ENCODE peak calls at places on chromosome 21, in four cellular contexts. V is H9, K is IMR-90, U is H1. Y is an unnamed sample.

GRCh38 chr21:32312976-32313375 is 14.3 kb downstream of the MRAP start:
- DNase-seq in V (no peak), U (peak), K (no peak), Y (no peak)

GRCh38 chr21:31754561-31754960 is 22.6 kb upstream of the SCAF4 start:
- DNase-seq in V (no peak), K (no peak), U (no peak), Y (no peak)

GRCh38 chr21:27110956-27111355 is 144.1 kb upstream of the ADAMTS5 start:
- DNase-seq in V (no peak), K (no peak), U (no peak), Y (no peak)

GRCh38 chr21:28943631-28944030 is 49.0 kb downstream of the LTN1 start:
- DNase-seq in U (no peak), V (no peak), K (peak), Y (no peak)

GRCh38 chr21:39125752-39126485 is 57.3 kb downstream of the PSMG1 start:
- DNase-seq in U (peak), V (peak), K (peak), Y (peak)

GRCh38 chr21:30605968-30606367 is 5.1 kb downstream of the KRTAP22-1 start:
- DNase-seq in U (no peak), V (peak), K (no peak), Y (peak)

GRCh38 chr21:32727478-32727727 is 410 bp downstream of the SYNJ1 start:
- DNase-seq in K (no peak), U (peak), V (no peak), Y (no peak)

GRCh38 chr21:34333150-34333739 is 30.6 kb upstream of the KCNE2 start:
- DNase-seq in K (peak), V (no peak), U (no peak), Y (no peak)

GRCh38 chr21:25506268-25506667 is 101.0 kb downstream of the MRPL39 start:
- DNase-seq in U (no peak), V (no peak), K (no peak), Y (no peak)

GRCh38 chr21:28776251-28776650 is 216.4 kb downstream of the LTN1 start:
- DNase-seq in V (no peak), K (peak), U (no peak), Y (no peak)

GRCh38 chr21:20999567-21000169 is 1.5 kb downstream of the NCAM2 start:
- DNase-seq in U (peak), K (peak), V (peak), Y (peak)

GRCh38 chr21:35357041-35357780 is 308.1 kb upstream of the RUNX1 start:
- DNase-seq in V (no peak), U (no peak), K (no peak), Y (no peak)

GRCh38 chr21:31108969-31109368 is 70.7 kb upstream of the KRTAP19-8 start:
- DNase-seq in U (no peak), V (no peak), K (peak), Y (peak)

GRCh38 chr21:33025471-33026298 is at the start of gene OLIG2:
- DNase-seq in U (peak), K (peak), V (peak), Y (peak)

GRCh38 chr21:34367320-34367935 is 3.6 kb downstream of the KCNE2 start:
- DNase-seq in V (peak), K (peak), U (peak), Y (peak)

GRCh38 chr21:29800051-29800450 is 139.7 kb downstream of the GRIK1 start:
- DNase-seq in V (no peak), U (no peak), K (no peak), Y (peak)

GRCh38 chr21:35674895-35675470 is 385.3 kb downstream of the SETD4 start:
- DNase-seq in K (peak), V (no peak), U (no peak), Y (no peak)

GRCh38 chr21:34647552-34647951 is 21.2 kb upstream of the CLIC6 start:
- DNase-seq in V (no peak), K (peak), U (no peak), Y (no peak)

GRCh38 chr21:24112020-24112419 is 1495.3 kb downstream of the MRPL39 start:
- DNase-seq in V (no peak), K (peak), U (no peak), Y (no peak)

GRCh38 chr21:31714741-31715365 is 17.1 kb downstream of the SCAF4 start:
- DNase-seq in K (no peak), V (no peak), U (no peak), Y (peak)

GRCh38 chr21:16863541-16863940 is 649.3 kb upstream of the CXADR start:
- DNase-seq in K (no peak), U (no peak), V (no peak), Y (no peak)
- H3K56ac ChIP-seq in K (no peak), U (no peak), V (no peak), Y (no peak)

DNA sequence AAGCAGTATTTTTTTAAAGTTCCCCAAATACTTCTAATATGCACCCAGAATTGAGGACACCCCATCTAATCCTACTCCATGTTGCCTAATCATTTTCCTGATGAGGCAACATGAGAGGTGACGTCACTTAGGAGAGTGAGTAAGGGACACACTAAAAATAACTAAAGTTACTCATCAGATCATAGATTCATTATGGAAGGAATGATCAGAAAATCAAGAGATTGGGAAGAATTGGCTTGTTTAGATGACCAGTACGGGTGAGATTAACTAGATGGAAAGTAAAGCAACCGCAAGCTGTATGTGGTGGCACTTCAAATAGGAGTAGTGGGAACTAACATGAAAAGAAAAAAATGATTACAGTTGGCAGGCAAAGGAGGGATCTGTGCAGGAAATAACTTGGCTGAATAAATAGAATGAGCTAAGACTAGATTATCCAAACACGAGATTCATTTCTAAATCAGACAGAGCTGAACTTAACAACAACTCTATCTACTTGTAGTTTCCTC is 61.4 kb upstream of the CXADR start:
- DNase-seq in U (no peak), V (no peak), K (peak), Y (no peak)
- H3K27ac ChIP-seq in U (no peak), V (no peak), K (no peak), Y (no peak)

DNA sequence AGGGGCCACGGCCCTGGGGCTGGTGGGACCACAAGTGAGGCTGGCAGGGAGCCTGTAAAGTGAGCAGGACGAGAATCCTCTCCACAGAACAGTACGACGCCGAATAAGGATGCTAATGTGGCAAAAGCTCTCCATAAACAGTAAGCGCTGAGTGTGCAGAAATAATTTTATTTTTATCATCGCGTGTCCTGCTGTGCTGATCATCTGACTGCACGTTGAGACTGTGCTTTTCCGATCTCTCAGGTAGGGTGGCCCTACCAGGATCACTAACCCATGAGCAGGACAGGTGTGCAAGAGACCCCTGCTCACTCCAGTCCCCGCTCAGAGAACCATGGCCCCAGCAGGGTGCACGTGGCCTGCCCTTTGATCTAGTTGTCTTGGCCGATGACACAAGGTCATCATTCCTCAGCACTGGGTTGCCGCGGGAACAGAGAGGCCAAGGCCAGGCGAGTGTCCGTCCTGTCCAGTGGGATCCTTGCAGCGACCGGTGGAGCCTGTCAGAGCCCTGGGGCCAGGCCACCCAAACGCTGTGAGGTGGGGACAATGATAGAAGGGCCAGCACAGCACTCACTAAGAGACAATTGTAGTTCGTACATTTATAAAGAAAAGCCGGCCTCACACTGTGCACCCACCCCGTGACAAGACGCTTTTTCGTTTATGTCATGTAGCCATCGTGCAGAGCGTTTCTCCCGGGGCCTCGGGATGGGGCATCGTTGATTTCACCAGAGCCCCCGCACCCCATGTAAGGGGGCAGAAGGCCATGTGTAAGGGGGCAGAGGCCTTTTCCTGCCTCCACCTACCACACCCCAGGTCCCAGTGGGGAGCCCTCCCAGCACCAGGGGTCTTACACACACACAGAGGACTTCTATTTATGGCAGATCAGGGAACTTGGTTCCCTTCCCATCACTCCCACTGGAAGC is 52.7 kb upstream of the ADARB1 start:
- DNase-seq in K (no peak), U (no peak), V (no peak), Y (peak)
- H3K18ac ChIP-seq in K (no peak), U (no peak), V (no peak), Y (no peak)

DNA sequence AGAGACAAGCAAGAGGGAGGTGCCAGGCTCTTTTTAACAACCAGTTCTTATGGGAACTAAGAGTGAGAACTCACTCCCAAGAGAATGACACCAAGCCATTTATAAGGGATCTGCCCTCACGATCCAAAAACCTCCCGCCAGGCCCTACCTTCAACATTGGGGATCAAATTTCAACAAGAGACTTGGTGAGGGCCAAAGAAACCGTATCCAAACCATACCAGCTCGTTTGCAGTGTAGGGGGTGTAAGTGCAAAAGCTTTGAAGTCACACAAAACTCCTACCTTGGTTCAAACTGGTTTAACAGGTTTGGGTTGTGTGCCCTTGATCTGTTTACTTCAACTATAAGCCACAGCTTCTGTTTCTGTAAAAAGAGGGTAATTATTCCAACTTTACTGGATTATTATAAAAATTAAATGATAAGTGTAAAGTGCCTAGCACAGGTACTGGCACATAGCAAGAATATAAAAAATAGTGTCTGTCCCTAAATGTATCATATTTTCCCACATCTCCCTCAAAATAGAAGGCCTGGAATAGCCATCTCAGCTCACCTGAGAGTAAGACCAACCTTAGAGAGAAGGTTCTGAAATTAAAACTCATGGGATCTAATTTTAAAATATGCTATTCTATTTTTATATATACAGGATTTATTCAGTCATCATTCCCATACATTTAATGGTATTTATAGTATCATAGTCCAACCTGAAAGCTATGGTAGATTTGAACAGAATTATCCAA is 7.0 kb upstream of the USP25 start:
- DNase-seq in U (no peak), K (no peak), V (peak), Y (peak)
- H3K56ac ChIP-seq in U (no peak), K (no peak), V (no peak), Y (no peak)

DNA sequence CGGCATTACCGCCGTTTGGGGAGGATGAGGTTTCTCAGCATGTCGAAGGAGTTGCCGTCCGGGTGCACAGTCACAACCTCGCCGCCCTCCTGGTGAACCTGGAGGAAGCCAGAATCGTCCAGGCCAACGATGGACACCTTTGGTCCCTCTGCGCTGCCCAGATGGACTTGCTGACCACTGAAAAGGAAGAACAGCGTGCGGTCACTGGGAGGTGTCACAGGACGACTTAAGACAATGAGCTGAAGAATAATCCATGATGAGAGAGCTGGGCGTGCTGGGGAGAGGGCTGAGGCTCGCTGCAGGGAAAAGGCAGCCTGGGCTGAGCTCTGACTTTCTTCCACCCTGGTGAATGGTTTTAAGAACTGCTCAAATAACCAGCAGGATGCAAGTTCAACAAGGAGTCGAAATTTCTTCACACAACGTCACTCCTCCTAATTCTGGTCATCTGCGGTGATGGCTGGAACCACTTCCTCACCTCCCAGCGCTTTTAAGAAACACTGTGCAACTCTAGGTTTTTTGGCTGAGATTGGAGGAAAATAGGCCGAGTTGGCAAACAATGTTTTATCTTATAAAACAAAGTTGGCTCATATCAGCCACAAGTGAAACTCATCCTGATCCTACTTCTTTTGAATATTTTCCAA is 55.4 kb downstream of the SIM2 start:
- DNase-seq in V (no peak), U (no peak), K (no peak), Y (no peak)
- H3K27ac ChIP-seq in V (no peak), U (no peak), K (no peak), Y (no peak)

GRCh38 chr21:42779431-42779861 is 99.9 kb downstream of the WDR4 start:
- DNase-seq in K (no peak), V (no peak), U (no peak), Y (peak)
- H3K18ac ChIP-seq in K (no peak), V (no peak), U (no peak), Y (peak)

DNA sequence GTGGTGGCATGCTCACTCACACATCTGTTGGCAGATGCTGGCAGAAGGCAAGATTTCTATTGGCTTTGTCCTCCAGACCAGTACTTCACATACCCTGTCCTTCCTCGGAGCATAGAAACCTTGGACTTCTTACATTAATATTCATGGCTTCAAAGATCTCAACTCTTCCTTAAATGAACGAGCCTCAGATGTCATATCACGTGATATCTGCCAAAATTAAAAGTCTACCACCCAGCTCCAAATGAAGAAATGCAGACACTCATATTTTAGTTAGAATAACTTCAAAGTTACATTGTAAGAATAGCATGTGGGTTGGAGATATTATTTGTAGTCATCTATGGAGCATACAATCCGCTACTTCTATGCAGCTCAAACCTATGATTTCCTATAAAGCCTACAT is 1994.9 kb downstream of the NCAM2 start:
- DNase-seq in V (no peak), K (no peak), U (no peak), Y (no peak)
- H3K56ac ChIP-seq in V (no peak), K (no peak), U (no peak), Y (no peak)

DNA sequence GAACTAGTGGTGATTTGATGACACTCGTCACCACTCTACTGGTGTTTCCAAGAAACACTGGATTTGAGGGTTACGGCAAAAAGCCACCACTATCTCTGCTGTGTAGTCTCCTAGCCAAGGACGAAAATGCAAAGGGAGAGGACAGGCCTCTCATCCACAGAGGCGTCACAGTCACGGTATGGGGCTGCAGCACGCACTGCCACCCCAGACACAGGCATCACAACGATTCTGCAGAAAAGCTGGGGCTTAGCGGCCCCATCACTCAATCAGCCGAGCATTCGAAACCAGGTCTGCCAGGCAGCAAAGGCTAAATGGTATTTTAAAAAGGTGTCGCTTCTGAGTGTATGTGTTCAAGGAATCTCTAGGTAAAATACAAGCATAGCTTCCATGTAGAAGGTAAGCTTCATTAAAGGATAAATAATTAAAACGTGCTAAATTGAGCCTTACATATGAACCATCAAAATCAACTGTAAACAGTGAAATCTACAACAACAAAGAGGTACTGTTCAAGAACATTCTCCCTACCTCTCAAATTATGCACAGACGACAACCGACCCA is 1.4 kb downstream of the RIPK4 start:
- DNase-seq in V (no peak), U (no peak), K (no peak), Y (no peak)
- H3K27ac ChIP-seq in V (no peak), U (no peak), K (no peak), Y (no peak)

GRCh38 chr21:46517361-46517760 is 58.7 kb downstream of the DIP2A start:
- DNase-seq in V (no peak), U (no peak), K (no peak), Y (no peak)
- H3K18ac ChIP-seq in V (no peak), U (no peak), K (no peak), Y (no peak)